ENCODE peak calls at places on chromosomes 2 and 18, in six cellular contexts. P, Q, K, B, S and A are unnamed samples.

GRCh38 chr18:11147371-11147860 is 2.0 kb downstream of the PIEZO2 start:
- DNase-seq in P (no peak), Q (no peak), K (peak), B (peak), S (no peak), A (no peak)

GRCh38 chr2:212644195-212644837 is 105.7 kb upstream of the ERBB4 start:
- DNase-seq in P (no peak), Q (no peak), K (no peak), B (peak), S (no peak), A (no peak)

GRCh38 chr2:126811101-126811500 is 87.6 kb upstream of the TEX51 start:
- DNase-seq in P (no peak), Q (no peak), K (no peak), B (no peak), S (no peak), A (no peak)

GRCh38 chr2:205754924-205755321 is 72.6 kb downstream of the NRP2 start:
- DNase-seq in P (peak), Q (no peak), K (peak), B (no peak), S (no peak), A (no peak)

GRCh38 chr18:59033361-59033760 is 106.3 kb upstream of the SEC11C start:
- DNase-seq in P (no peak), Q (no peak), K (no peak), B (no peak), S (no peak), A (no peak)

GRCh38 chr18:74623047-74623816 is 25.6 kb downstream of the ZNF407 start:
- DNase-seq in P (no peak), Q (no peak), K (peak), B (no peak), S (no peak), A (no peak)

GRCh38 chr2:177908824-177909223 is 163.8 kb downstream of the PDE11A start:
- DNase-seq in P (no peak), Q (no peak), K (no peak), B (no peak), S (no peak), A (no peak)

GRCh38 chr2:101704046-101704466 is 6.5 kb downstream of the MAP4K4 start:
- DNase-seq in P (peak), Q (no peak), K (peak), B (no peak), S (no peak), A (no peak)

GRCh38 chr2:54673501-54673998 is 49.9 kb upstream of the EML6 start:
- DNase-seq in P (peak), Q (peak), K (peak), B (peak), S (no peak), A (no peak)

GRCh38 chr18:45752681-45753080 is 28.7 kb downstream of the SLC14A1 start:
- DNase-seq in P (no peak), Q (no peak), K (no peak), B (peak), S (no peak), A (no peak)

GRCh38 chr18:70454705-70455322 is 166.0 kb downstream of the SOCS6 start:
- DNase-seq in P (peak), Q (peak), K (peak), B (no peak), S (no peak), A (no peak)

GRCh38 chr2:126676814-126677538 is 21.0 kb downstream of the GYPC start:
- DNase-seq in P (no peak), Q (no peak), K (no peak), B (no peak), S (no peak), A (no peak)

GRCh38 chr18:68438983-68439382 is 275.9 kb downstream of the TMX3 start:
- DNase-seq in P (no peak), Q (no peak), K (peak), B (no peak), S (no peak), A (no peak)

GRCh38 chr18:49560277-49561126 is 1.4 kb upstream of the LIPG start:
- DNase-seq in P (no peak), Q (peak), K (no peak), B (peak), S (no peak), A (peak)

GRCh38 chr2:24870440-24870839 is 49.6 kb downstream of the ADCY3 start:
- DNase-seq in P (no peak), Q (no peak), K (no peak), B (no peak), S (no peak), A (no peak)

GRCh38 chr2:33247325-33247724 is 229.1 kb upstream of the RASGRP3 start:
- DNase-seq in P (no peak), Q (no peak), K (peak), B (no peak), S (no peak), A (no peak)

GRCh38 chr18:62437520-62438329 is 85.1 kb upstream of the ZCCHC2 start:
- DNase-seq in P (peak), Q (peak), K (no peak), B (no peak), S (no peak), A (no peak)

GRCh38 chr2:63444565-63445288 is 143.6 kb downstream of the WDPCP start:
- DNase-seq in P (no peak), Q (no peak), K (no peak), B (no peak), S (no peak), A (no peak)

GRCh38 chr2:60100034-60100433 is 453.4 kb downstream of the BCL11A start:
- DNase-seq in P (no peak), Q (no peak), K (no peak), B (no peak), S (no peak), A (no peak)

GRCh38 chr18:59148192-59148591 is 8.5 kb downstream of the SEC11C start:
- DNase-seq in P (no peak), Q (peak), K (no peak), B (no peak), S (no peak), A (no peak)

GRCh38 chr2:69966496-69966895 is 5.1 kb upstream of the ASPRV1 start:
- DNase-seq in P (no peak), Q (no peak), K (no peak), B (no peak), S (no peak), A (no peak)

GRCh38 chr2:174493549-174494331 is 6.9 kb upstream of the GPR155 start:
- DNase-seq in P (no peak), Q (no peak), K (no peak), B (no peak), S (no peak), A (no peak)

GRCh38 chr2:121519732-121520640 is 10.7 kb upstream of the RNU4ATAC start:
- DNase-seq in P (peak), Q (no peak), K (peak), B (peak), S (no peak), A (no peak)

GRCh38 chr2:199303814-199304213 is 153.9 kb downstream of the SATB2 start:
- DNase-seq in P (no peak), Q (no peak), K (peak), B (no peak), S (no peak), A (no peak)

GRCh38 chr2:28342081-28342967 is 50.3 kb upstream of the FOSL2 start:
- DNase-seq in P (peak), Q (peak), K (peak), B (no peak), S (peak), A (no peak)

GRCh38 chr2:54945401-54946219 is 104.6 kb downstream of the RTN4 start:
- DNase-seq in P (peak), Q (peak), K (peak), B (no peak), S (no peak), A (no peak)

GRCh38 chr2:129464036-129464435 is 515.4 kb upstream of the RAB6C start:
- DNase-seq in P (no peak), Q (no peak), K (no peak), B (no peak), S (no peak), A (no peak)

GRCh38 chr2:208092093-208092832 is 32.1 kb downstream of the CRYGD start:
- DNase-seq in P (no peak), Q (no peak), K (no peak), B (no peak), S (no peak), A (no peak)

GRCh38 chr2:208096080-208096479 is 28.2 kb downstream of the CRYGD start:
- DNase-seq in P (no peak), Q (no peak), K (no peak), B (no peak), S (no peak), A (no peak)

DNA sequence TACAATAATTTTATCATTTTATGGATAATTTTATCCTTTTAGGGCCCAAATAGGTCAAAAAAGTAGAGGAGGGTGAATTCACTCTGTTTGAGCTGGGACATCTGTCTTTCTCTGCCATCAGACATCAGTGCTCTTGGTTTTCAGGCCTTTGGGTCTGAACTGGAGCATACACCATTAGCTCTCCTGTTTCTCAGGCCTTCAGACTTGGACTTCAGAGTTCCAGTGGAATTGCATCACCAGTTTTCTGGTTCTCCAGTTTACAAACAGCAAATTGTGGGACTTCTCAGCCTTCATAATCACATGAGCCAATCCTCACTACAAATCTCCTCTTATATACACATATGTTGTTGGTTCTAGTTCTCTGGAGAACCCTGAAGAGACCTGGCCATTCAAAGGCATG is 33.9 kb downstream of the CRYGD start:
- DNase-seq in P (no peak), Q (no peak), K (no peak), B (no peak), S (no peak), A (no peak)
- TF ChIP-seq CTCF in P (no peak), Q (no peak), K (no peak), B (no peak), S (no peak), A (no peak)

GRCh38 chr2:46461716-46462171 is 17.6 kb upstream of the TMEM247 start:
- DNase-seq in P (no peak), Q (no peak), K (no peak), B (no peak), S (no peak), A (no peak)
- TF ChIP-seq CTCF in P (peak), Q (no peak), K (no peak), B (no peak), S (no peak), A (no peak)

GRCh38 chr2:103459302-103459701 is 697.5 kb downstream of the TMEM182 start:
- DNase-seq in P (no peak), Q (no peak), K (no peak), B (no peak), S (no peak), A (no peak)
- TF ChIP-seq CTCF in P (no peak), Q (no peak), K (no peak), B (no peak), S (peak), A (no peak)

DNA sequence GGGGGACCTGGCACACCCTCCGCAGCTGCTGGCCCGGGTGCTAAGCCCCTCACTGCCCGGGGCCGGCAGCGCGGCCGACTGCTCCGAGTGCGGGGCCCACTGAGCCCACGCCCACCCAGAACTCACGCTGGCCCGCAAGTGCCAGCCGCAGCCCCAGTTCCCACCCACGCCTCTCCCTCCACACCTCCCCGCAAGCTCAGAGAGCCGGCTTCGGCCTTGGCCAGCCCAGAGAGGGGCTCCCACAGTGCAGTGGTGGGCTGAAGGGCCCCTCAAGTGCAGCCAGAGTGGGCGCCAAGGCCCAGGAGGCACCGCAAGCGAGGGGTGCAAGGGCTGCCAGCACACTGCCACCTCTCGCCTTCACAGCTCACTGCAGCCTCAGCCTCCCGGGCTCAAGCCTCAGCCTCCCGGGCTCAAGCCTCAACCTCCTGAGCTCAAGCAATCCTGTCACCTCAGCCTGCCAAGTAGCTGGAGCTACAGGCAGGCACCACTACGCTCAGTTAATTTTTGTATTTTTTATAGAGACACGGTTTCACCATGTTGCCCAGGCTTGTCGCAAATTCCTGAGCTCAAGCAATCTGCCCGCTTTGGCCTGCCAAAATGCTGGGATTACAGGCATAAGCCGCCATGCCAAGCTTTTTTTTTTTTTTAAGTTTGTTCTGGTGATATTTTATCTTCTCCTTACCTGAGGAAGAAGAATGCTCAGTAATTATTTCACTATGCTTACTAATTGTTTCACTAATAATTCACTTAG is 71.7 kb upstream of the CDCA7 start:
- DNase-seq in P (no peak), Q (peak), K (no peak), B (peak), S (no peak), A (no peak)
- TF ChIP-seq CTCF in P (no peak), Q (no peak), K (no peak), B (no peak), S (no peak), A (no peak)

DNA sequence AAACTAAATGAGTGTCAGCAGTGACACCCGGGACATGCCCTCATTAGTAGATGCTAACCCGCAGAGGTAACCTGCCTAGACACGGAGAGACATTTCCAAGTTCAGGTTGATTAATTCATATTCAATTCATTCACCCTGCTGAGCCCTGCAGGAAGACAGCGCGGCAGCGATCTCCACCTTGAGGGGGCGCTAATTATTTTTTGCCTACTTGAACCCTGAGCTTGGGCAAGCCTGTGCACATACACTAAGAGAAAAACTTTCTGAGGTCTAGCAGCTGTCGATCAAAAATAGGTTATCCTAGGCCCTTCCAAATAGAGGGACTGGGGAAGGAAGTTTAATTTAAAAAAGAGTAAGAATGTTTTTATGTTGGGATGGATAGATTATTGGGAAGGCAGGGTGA is 1.3 kb upstream of the LYPD6 start:
- DNase-seq in P (no peak), Q (no peak), K (peak), B (no peak), S (no peak), A (no peak)
- TF ChIP-seq CTCF in P (no peak), Q (no peak), K (peak), B (no peak), S (peak), A (no peak)

DNA sequence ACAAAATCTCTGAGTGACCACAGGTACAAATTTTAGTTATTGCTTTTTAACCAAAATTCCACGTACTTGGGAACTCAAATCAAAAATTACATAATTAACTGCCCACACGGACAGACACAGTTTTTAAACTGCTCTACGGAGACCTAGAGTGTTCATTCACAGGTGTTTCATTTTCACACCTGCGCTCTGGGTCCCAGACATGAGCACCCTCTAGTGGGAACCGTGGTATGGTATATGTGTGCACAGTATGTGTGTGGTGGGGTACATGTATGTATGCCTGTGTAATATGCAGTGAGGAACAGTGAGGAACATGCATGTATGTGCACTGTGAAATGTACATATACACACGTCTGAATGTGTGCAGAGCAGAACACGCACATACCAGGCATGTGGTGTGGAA is 65.0 kb downstream of the PPP4R1 start:
- DNase-seq in P (no peak), Q (no peak), K (no peak), B (no peak), S (no peak), A (no peak)
- TF ChIP-seq CTCF in P (no peak), Q (peak), K (no peak), B (no peak), S (peak), A (no peak)

GRCh38 chr2:27291865-27292264 is 9.6 kb downstream of the TRIM54 start:
- DNase-seq in P (no peak), Q (no peak), K (no peak), B (no peak), S (no peak), A (no peak)
- TF ChIP-seq CTCF in P (no peak), Q (no peak), K (peak), B (no peak), S (peak), A (no peak)

GRCh38 chr2:230068658-230069080 is at the start of gene SLC16A14:
- DNase-seq in P (peak), Q (peak), K (peak), B (no peak), S (no peak), A (no peak)
- TF ChIP-seq CTCF in P (no peak), Q (peak), K (peak), B (no peak), S (peak), A (no peak)

DNA sequence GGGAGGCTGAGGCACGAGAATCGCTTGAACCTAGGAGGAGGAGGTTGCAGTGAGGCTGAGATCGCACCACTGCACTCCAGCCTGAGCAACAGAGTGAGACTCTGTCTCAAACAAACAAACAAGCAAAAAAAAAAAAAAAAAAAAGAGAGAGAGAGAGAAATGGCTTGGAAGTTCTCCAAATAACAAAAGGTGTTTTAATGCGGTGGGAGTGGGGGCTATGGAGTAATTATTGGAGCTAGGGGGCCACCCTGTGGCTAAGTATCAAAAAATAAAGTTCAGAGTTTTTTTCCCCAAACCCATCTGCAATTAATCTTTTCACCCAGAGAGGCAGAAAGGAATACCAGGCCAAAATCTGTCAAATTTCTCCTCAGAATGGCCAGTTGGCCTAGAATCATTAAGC is 23.0 kb upstream of the CEP68 start:
- DNase-seq in P (no peak), Q (no peak), K (peak), B (no peak), S (no peak), A (no peak)
- TF ChIP-seq CTCF in P (no peak), Q (no peak), K (no peak), B (no peak), S (peak), A (no peak)